ENCODE peak calls at places on chromosome 1, in four cellular contexts. E is effector CD4-positive, alpha-beta T cell; H is CD4-positive, CD25-positive, alpha-beta regulatory T cell; L is heart left ventricle. Z is an unnamed sample.

GRCh38 chr1:197343663-197344273 is 75.7 kb downstream of the CRB1 start:
- DNase-seq in E (no peak), H (no peak), L (no peak), Z (no peak)

GRCh38 chr1:59692591-59692990 is 122.2 kb upstream of the HOOK1 start:
- DNase-seq in E (no peak), H (no peak), L (no peak), Z (no peak)

GRCh38 chr1:31266547-31266946 is 26.9 kb upstream of the NKAIN1 start:
- DNase-seq in E (no peak), H (no peak), L (no peak), Z (no peak)

GRCh38 chr1:27192039-27192529 is 37.2 kb upstream of the SLC9A1 start:
- DNase-seq in E (no peak), H (no peak), L (no peak), Z (peak)

GRCh38 chr1:198465201-198466144 is 75.0 kb downstream of the ATP6V1G3 start:
- DNase-seq in E (no peak), H (peak), L (no peak), Z (no peak)

GRCh38 chr1:25973610-25974355 is 24.1 kb downstream of the PAFAH2 start:
- DNase-seq in E (no peak), H (no peak), L (no peak), Z (no peak)

GRCh38 chr1:84433253-84434080 is 35.2 kb downstream of the DNASE2B start:
- DNase-seq in E (peak), H (peak), L (no peak), Z (peak)

GRCh38 chr1:10673305-10673704 is 123.1 kb downstream of the CASZ1 start:
- DNase-seq in E (no peak), H (no peak), L (no peak), Z (no peak)

GRCh38 chr1:57112148-57112547 is 146.3 kb upstream of the C8B start:
- DNase-seq in E (no peak), H (no peak), L (no peak), Z (no peak)

GRCh38 chr1:205274041-205274691 is 46.4 kb downstream of the TMCC2 start:
- DNase-seq in E (no peak), H (no peak), L (no peak), Z (no peak)

GRCh38 chr1:53651356-53651755 is 87.6 kb downstream of the GLIS1 start:
- DNase-seq in E (no peak), H (no peak), L (no peak), Z (no peak)

GRCh38 chr1:60245371-60245770 is 171.8 kb upstream of the C1orf87 start:
- DNase-seq in E (no peak), H (no peak), L (no peak), Z (no peak)

GRCh38 chr1:214946615-214947014 is 135.9 kb upstream of the KCNK2 start:
- DNase-seq in E (no peak), H (no peak), L (no peak), Z (no peak)

GRCh38 chr1:202144510-202145324 is at the start of gene ARL8A:
- DNase-seq in E (peak), H (peak), L (peak), Z (peak)

GRCh38 chr1:61692155-61692783 is 32.7 kb downstream of the TM2D1 start:
- DNase-seq in E (no peak), H (no peak), L (no peak), Z (peak)

Z was measured in colonic mucosa.